ENCODE peak calls at places on chromosomes 4 and X, in five cellular contexts. M is CD8-positive, alpha-beta T cell; U is ovary; K is spleen; S is left lung. D is an unnamed sample.

GRCh38 chr4:77193511-77194236 is 36.7 kb downstream of the CCNG2 start:
- DNase-seq in K (peak; percentile 95), U (no peak), M (peak; percentile 81), S (peak; percentile 89), D (no peak)

GRCh38 chrX:130098202-130098552 is 12.1 kb downstream of the ELF4 start:
- DNase-seq in K (no peak), M (no peak), U (no peak), S (no peak), D (no peak)

GRCh38 chr4:110492522-110492921 is 16.6 kb downstream of the ENPEP start:
- DNase-seq in K (no peak), M (no peak), S (no peak), U (no peak), D (no peak)

GRCh38 chr4:164997324-164997723 is 19.9 kb upstream of the TRIM61 start:
- DNase-seq in M (no peak), U (no peak), K (no peak), S (no peak), D (no peak)

GRCh38 chrX:6095469-6095868 is 133.2 kb downstream of the NLGN4X start:
- DNase-seq in S (no peak), K (no peak), U (no peak), M (no peak), D (no peak)

GRCh38 chr4:41731569-41731968 is 17.0 kb downstream of the PHOX2B start:
- DNase-seq in S (no peak), U (no peak), K (no peak), M (no peak), D (no peak)

GRCh38 chr4:7539659-7540058 is 104.9 kb upstream of the PSAPL1 start:
- DNase-seq in S (peak; percentile 69), U (peak; percentile 46), M (peak; percentile 52), K (peak; percentile 87), D (no peak)

GRCh38 chr4:37876156-37876555 is 14.7 kb upstream of the TBC1D1 start:
- DNase-seq in M (no peak), S (no peak), K (no peak), U (no peak), D (no peak)

DNA sequence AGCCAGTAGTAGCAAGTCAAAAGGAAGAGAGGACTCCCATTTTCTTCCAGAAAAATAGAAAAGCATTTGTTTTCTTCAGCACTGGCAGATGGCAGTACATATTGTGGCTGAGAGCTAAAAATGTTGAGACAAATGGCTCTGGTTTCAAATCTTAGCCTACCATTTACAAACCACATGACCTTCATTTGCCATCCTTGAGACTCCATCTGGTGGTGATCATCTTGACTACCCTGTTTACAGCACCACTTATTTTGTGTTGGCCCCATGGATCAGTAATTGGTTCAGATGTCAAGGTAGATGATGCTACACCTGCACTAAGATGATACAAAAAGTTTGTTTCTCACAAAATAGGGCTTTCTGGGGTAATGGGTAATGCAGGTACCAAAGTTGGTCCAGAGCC is 951.8 kb upstream of the IGFBP7 start:
- DNase-seq in K (no peak), U (no peak), M (no peak), S (no peak), D (no peak)
- TF ChIP-seq CTCF in K (no peak), U (no peak), M (no peak), S (no peak), D (no peak)

GRCh38 chr4:93748380-93748779 is 80.2 kb upstream of the ATOH1 start:
- DNase-seq in U (no peak), S (no peak), K (no peak), M (no peak), D (no peak)

GRCh38 chr4:93749351-93749761 is 79.2 kb upstream of the ATOH1 start:
- DNase-seq in K (no peak), M (no peak), S (no peak), U (no peak), D (no peak)

GRCh38 chr4:93747220-93747619 is 81.3 kb upstream of the ATOH1 start:
- DNase-seq in M (no peak), U (no peak), S (no peak), K (no peak), D (no peak)

GRCh38 chr4:93751410-93751809 is 77.1 kb upstream of the ATOH1 start:
- DNase-seq in M (no peak), S (no peak), U (no peak), K (no peak), D (no peak)

DNA sequence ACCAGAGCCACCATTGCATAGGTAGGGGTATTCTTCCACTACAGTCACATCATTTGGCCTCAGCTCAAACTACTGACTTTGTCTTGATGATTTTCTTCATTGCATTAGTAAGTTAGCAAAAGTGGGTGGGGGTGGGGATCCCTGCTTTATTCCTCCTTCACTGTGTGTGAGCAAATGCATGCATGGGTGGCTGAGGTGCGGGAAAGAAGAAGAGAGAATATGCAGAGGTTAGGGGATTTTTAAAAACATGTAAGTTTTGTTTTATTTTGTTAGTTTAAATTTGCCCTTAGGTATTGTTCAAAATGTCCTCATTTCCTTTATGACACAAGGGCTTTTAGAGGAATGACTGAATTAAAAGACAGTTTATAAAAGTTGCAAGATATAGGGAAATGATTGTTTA is 79.6 kb upstream of the ATOH1 start:
- DNase-seq in S (no peak), K (no peak), M (no peak), U (no peak), D (no peak)
- H3K4me3 ChIP-seq in S (no peak overlapping the region), K (no peak overlapping the region), M (no peak overlapping the region), U (no peak overlapping the region), D (no peak overlapping the region)

GRCh38 chr4:39044947-39045734 is 12.9 kb upstream of the TMEM156 start:
- DNase-seq in K (peak; percentile 94), U (peak; percentile 44), M (no peak), S (no peak), D (no peak)
- H3K27ac ChIP-seq in K (peak overlapping the region; percentile 96), U (peak overlapping the region; percentile 93), M (peak overlapping the region; percentile 59), S (peak overlapping the region; percentile 92), D (peak overlapping the region; percentile 94)

DNA sequence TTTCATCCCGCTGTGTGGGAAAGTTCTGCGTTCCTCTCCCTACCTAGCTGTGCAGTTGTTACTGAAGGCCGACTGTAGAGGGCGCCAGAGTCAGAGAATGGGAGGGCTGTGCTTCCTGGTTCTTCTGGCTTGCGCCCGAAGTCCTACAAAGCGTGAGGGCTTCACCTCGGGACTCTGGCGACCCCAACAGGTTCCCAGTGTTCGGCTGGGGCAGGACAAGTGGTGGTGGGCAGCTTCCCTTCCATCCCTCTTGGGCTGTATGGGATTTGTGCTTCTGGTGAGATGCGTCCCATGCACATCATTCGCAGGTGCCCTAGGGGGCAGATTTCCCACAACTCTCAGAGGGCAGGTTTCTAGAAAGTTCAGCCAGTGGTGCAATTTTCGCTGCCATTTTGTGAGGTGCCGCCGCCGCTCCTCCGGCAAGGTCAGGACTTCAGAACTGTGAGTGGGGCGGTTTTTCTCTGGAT is 27.3 kb downstream of the CT45A3 start:
- DNase-seq in M (no peak), K (peak; percentile 66), U (no peak), S (no peak), D (no peak)
- TF ChIP-seq CTCF in M (no peak), K (peak; percentile 19), U (no peak), S (peak; percentile 13), D (no peak)